ENCODE peak calls at places on chromosome 7, in five cellular contexts. One of them, this sample, is unnamed.
A peak's percentile ranks its signal among the peaks of the same experiment; 100 is the strongest.

GRCh38 chr7:142391191-142391992 is 133.5 kb upstream of the PRSS58 start:
- DNase-seq in cardiac fibroblast: no peak
- DNase-seq in NCI-H748 treated with DMSO at 0.1 percent for 48 hours: no peak
- DNase-seq in natural killer cell: no peak
- DNase-seq in GM18507: no peak
- DNase-seq in this sample: no peak

GRCh38 chr7:129773871-129774270 is 162.4 kb downstream of the NRF1 start:
- DNase-seq in NCI-H748 treated with DMSO at 0.1 percent for 48 hours: no peak
- DNase-seq in GM18507: no peak
- DNase-seq in cardiac fibroblast: no peak
- DNase-seq in natural killer cell: no peak
- DNase-seq in this sample: no peak

GRCh38 chr7:17663056-17663675 is 277.1 kb downstream of the SNX13 start:
- DNase-seq in cardiac fibroblast: peak; percentile 93
- DNase-seq in NCI-H748 treated with DMSO at 0.1 percent for 48 hours: no peak
- DNase-seq in natural killer cell: no peak
- DNase-seq in GM18507: no peak
- DNase-seq in this sample: peak; percentile 93

GRCh38 chr7:113796557-113796956 is 122.3 kb downstream of the PPP1R3A start:
- DNase-seq in GM18507: no peak
- DNase-seq in natural killer cell: no peak
- DNase-seq in NCI-H748 treated with DMSO at 0.1 percent for 48 hours: no peak
- DNase-seq in cardiac fibroblast: peak; percentile 68
- DNase-seq in this sample: peak; percentile 70

GRCh38 chr7:69932034-69932628 is 333.9 kb downstream of the AUTS2 start:
- DNase-seq in natural killer cell: no peak
- DNase-seq in NCI-H748 treated with DMSO at 0.1 percent for 48 hours: peak; percentile 59
- DNase-seq in GM18507: no peak
- DNase-seq in cardiac fibroblast: peak; percentile 62
- DNase-seq in this sample: peak; percentile 55

GRCh38 chr7:5657901-5658300 is 123.6 kb downstream of the RNF216 start:
- DNase-seq in natural killer cell: no peak
- DNase-seq in cardiac fibroblast: no peak
- DNase-seq in NCI-H748 treated with DMSO at 0.1 percent for 48 hours: no peak
- DNase-seq in GM18507: no peak
- DNase-seq in this sample: peak; percentile 57

GRCh38 chr7:155660059-155660757 is 15.7 kb downstream of the RBM33 start:
- DNase-seq in NCI-H748 treated with DMSO at 0.1 percent for 48 hours: no peak
- DNase-seq in GM18507: no peak
- DNase-seq in cardiac fibroblast: no peak
- DNase-seq in natural killer cell: no peak
- DNase-seq in this sample: peak; percentile 44

GRCh38 chr7:650339-651031 is 76.0 kb upstream of the DNAAF5 start:
- DNase-seq in GM18507: no peak
- DNase-seq in NCI-H748 treated with DMSO at 0.1 percent for 48 hours: no peak
- DNase-seq in cardiac fibroblast: no peak
- DNase-seq in natural killer cell: no peak
- DNase-seq in this sample: no peak

GRCh38 chr7:151446412-151446811 is 6.5 kb upstream of the CRYGN start:
- DNase-seq in NCI-H748 treated with DMSO at 0.1 percent for 48 hours: no peak
- DNase-seq in cardiac fibroblast: no peak
- DNase-seq in natural killer cell: no peak
- DNase-seq in GM18507: no peak
- DNase-seq in this sample: no peak

GRCh38 chr7:39613577-39613976 is 9.8 kb upstream of the RALA start:
- DNase-seq in cardiac fibroblast: no peak
- DNase-seq in NCI-H748 treated with DMSO at 0.1 percent for 48 hours: no peak
- DNase-seq in natural killer cell: no peak
- DNase-seq in GM18507: no peak
- DNase-seq in this sample: peak; percentile 88

GRCh38 chr7:128938524-128939074 is 872 bp downstream of the IRF5 start:
- DNase-seq in NCI-H748 treated with DMSO at 0.1 percent for 48 hours: peak; percentile 5
- DNase-seq in natural killer cell: no peak
- DNase-seq in GM18507: no peak
- DNase-seq in cardiac fibroblast: no peak
- DNase-seq in this sample: no peak

GRCh38 chr7:139596626-139597025 is 73.1 kb downstream of the CLEC2L start:
- DNase-seq in GM18507: no peak
- DNase-seq in cardiac fibroblast: no peak
- DNase-seq in NCI-H748 treated with DMSO at 0.1 percent for 48 hours: no peak
- DNase-seq in natural killer cell: no peak
- DNase-seq in this sample: no peak

GRCh38 chr7:28672397-28672797 is 260.1 kb downstream of the CREB5 start:
- DNase-seq in GM18507: no peak
- DNase-seq in natural killer cell: no peak
- DNase-seq in NCI-H748 treated with DMSO at 0.1 percent for 48 hours: peak; percentile 54
- DNase-seq in cardiac fibroblast: no peak
- DNase-seq in this sample: no peak

GRCh38 chr7:2524808-2525140 is 5.2 kb downstream of the LFNG start:
- DNase-seq in NCI-H748 treated with DMSO at 0.1 percent for 48 hours: no peak
- DNase-seq in GM18507: no peak
- DNase-seq in natural killer cell: no peak
- DNase-seq in cardiac fibroblast: no peak
- DNase-seq in this sample: no peak

GRCh38 chr7:12518920-12519681 is 51.4 kb upstream of the SCIN start:
- DNase-seq in GM18507: no peak
- DNase-seq in NCI-H748 treated with DMSO at 0.1 percent for 48 hours: no peak
- DNase-seq in cardiac fibroblast: peak; percentile 4
- DNase-seq in natural killer cell: no peak
- DNase-seq in this sample: peak; percentile 17

GRCh38 chr7:98681951-98682350 is 64.9 kb downstream of the NPTX2 start:
- DNase-seq in natural killer cell: no peak
- DNase-seq in GM18507: no peak
- DNase-seq in NCI-H748 treated with DMSO at 0.1 percent for 48 hours: peak; percentile 86
- DNase-seq in cardiac fibroblast: no peak
- DNase-seq in this sample: no peak

GRCh38 chr7:130982160-130982638 is 248.2 kb upstream of the KLF14 start:
- DNase-seq in cardiac fibroblast: peak; percentile 55
- DNase-seq in NCI-H748 treated with DMSO at 0.1 percent for 48 hours: peak; percentile 53
- DNase-seq in natural killer cell: no peak
- DNase-seq in GM18507: no peak
- DNase-seq in this sample: peak; percentile 66

GRCh38 chr7:75931676-75932075 is 16.7 kb downstream of the POR start:
- DNase-seq in NCI-H748 treated with DMSO at 0.1 percent for 48 hours: peak; percentile 42
- DNase-seq in cardiac fibroblast: no peak
- DNase-seq in natural killer cell: no peak
- DNase-seq in GM18507: no peak
- DNase-seq in this sample: peak; percentile 35

GRCh38 chr7:40147371-40148246 is 12.8 kb downstream of the SUGCT start:
- DNase-seq in cardiac fibroblast: no peak
- DNase-seq in natural killer cell: no peak
- DNase-seq in NCI-H748 treated with DMSO at 0.1 percent for 48 hours: no peak
- DNase-seq in GM18507: no peak
- DNase-seq in this sample: peak; percentile 7

GRCh38 chr7:156386097-156386496 is 254.5 kb upstream of the RNF32 start:
- DNase-seq in cardiac fibroblast: no peak
- DNase-seq in natural killer cell: no peak
- DNase-seq in NCI-H748 treated with DMSO at 0.1 percent for 48 hours: no peak
- DNase-seq in GM18507: no peak
- DNase-seq in this sample: no peak

This sample was measured in fibroblast of mammary gland.